ENCODE peak calls at places on chromosome 22, in nine cellular contexts. Z, F, E, L, M, U, K, B and C are unnamed samples.

GRCh38 chr22:20203142-20204099 is 52.6 kb upstream of the CCDC188 start:
- DNase-seq in Z (no peak), F (no peak), E (no peak), L (no peak), M (no peak), U (peak; percentile 46), K (no peak), B (peak; percentile 1), C (no peak)

GRCh38 chr22:20154602-20155183 is 3.8 kb upstream of the CCDC188 start:
- DNase-seq in Z (no peak), F (no peak), E (no peak), L (no peak), M (no peak), U (no peak), K (no peak), B (no peak), C (no peak)

GRCh38 chr22:29098296-29098695 is 25.5 kb downstream of the KREMEN1 start:
- DNase-seq in Z (no peak), F (no peak), E (no peak), L (no peak), M (no peak), U (no peak), K (no peak), B (no peak), C (no peak)

GRCh38 chr22:24435861-24436351 is 8.5 kb downstream of the ADORA2A start:
- DNase-seq in Z (peak; percentile 24), F (no peak), E (peak; percentile 27), L (peak; percentile 70), M (peak; percentile 46), U (no peak), K (no peak), B (peak; percentile 39), C (no peak)

GRCh38 chr22:24867327-24868022 is 61.5 kb downstream of the SGSM1 start:
- DNase-seq in Z (no peak), F (no peak), E (no peak), L (no peak), M (no peak), U (no peak), K (no peak), B (no peak), C (peak; percentile 49)

GRCh38 chr22:24805790-24806662 is at the start of gene SGSM1:
- DNase-seq in Z (peak; percentile 61), F (peak; percentile 43), E (peak; percentile 37), L (peak; percentile 83), M (peak; percentile 87), U (peak; percentile 93), K (peak; percentile 52), B (peak; percentile 27), C (peak; percentile 45)

GRCh38 chr22:24271406-24271760 is 752 bp downstream of the SPECC1L start:
- DNase-seq in Z (no peak), F (peak; percentile 52), E (no peak), L (peak; percentile 60), M (no peak), U (no peak), K (no peak), B (peak; percentile 12), C (no peak)

GRCh38 chr22:42439821-42440674 is 7.8 kb upstream of the NFAM1 start:
- DNase-seq in Z (no peak), F (peak; percentile 40), E (peak; percentile 9), L (peak; percentile 68), M (no peak), U (no peak), K (no peak), B (peak; percentile 49), C (no peak)

GRCh38 chr22:39973656-39974055 is 13.5 kb downstream of the TMA7B start:
- DNase-seq in Z (no peak), F (no peak), E (no peak), L (no peak), M (no peak), U (no peak), K (no peak), B (no peak), C (no peak)

GRCh38 chr22:25362215-25362882 is 142.9 kb downstream of the CRYBB2 start:
- DNase-seq in Z (peak; percentile 56), F (peak; percentile 83), E (peak; percentile 52), L (peak; percentile 79), M (peak; percentile 77), U (peak; percentile 71), K (peak; percentile 20), B (peak; percentile 38), C (peak; percentile 41)

GRCh38 chr22:50201191-50202129 is 649 bp downstream of the SELENOO start:
- DNase-seq in Z (no peak), F (no peak), E (no peak), L (no peak), M (no peak), U (peak; percentile 49), K (no peak), B (no peak), C (no peak)

GRCh38 chr22:50198624-50199017 is 2.2 kb upstream of the SELENOO start:
- DNase-seq in Z (no peak), F (no peak), E (no peak), L (no peak), M (no peak), U (no peak), K (no peak), B (no peak), C (no peak)

GRCh38 chr22:50199251-50199721 is 1.5 kb upstream of the SELENOO start:
- DNase-seq in Z (no peak), F (no peak), E (no peak), L (no peak), M (no peak), U (no peak), K (no peak), B (no peak), C (no peak)

GRCh38 chr22:50200333-50201190 is at the start of gene SELENOO:
- DNase-seq in Z (peak; percentile 93), F (peak; percentile 82), E (peak; percentile 77), L (peak; percentile 96), M (peak; percentile 95), U (peak; percentile 92), K (peak; percentile 84), B (peak; percentile 77), C (peak; percentile 93)

DNA sequence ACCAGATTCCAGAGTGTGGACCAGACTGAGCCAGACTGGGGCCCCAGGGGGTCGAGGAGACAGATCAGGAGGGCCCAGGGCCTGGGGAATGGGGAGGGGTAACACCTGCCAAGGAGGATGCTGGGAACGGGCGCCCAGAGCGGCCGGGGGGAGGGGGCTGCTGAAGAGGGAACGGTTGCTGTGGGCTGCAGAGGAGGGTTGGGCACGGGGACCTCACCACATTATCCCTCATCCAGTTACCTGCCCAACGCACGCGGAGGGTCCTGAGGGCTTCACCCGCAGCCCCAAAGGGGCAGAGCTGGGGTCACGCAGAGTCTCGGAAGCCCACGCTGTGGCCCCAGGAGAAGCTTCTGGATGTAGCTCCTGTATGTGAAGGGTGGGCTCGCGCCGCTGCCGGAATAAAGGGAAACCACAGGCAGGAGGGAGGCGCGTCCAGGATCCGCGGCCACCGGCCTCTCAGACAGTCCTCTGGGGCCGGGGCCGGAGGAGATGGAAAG is 927 bp upstream of the SELENOO start:
- DNase-seq in Z (no peak), F (no peak), E (no peak), L (no peak), M (no peak), U (peak; percentile 44), K (no peak), B (no peak), C (no peak)
- H3K27ac ChIP-seq in Z (peak overlapping the region; percentile 15), F (peak overlapping the region; percentile 90), E (no peak overlapping the region), L (peak overlapping the region; percentile 75), M (peak overlapping the region; percentile 89), U (peak overlapping the region; percentile 58), K (peak overlapping the region; percentile 77), B (peak overlapping the region; percentile 16), C (peak overlapping the region; percentile 14)

GRCh38 chr22:18931905-18932652 is 4.0 kb downstream of the PRODH start:
- DNase-seq in Z (no peak), F (no peak), E (no peak), L (no peak), M (no peak), U (no peak), K (no peak), B (no peak), C (no peak)

GRCh38 chr22:18927573-18927972 is 8.5 kb downstream of the PRODH start:
- DNase-seq in Z (no peak), F (no peak), E (no peak), L (no peak), M (no peak), U (no peak), K (no peak), B (no peak), C (no peak)

GRCh38 chr22:18929459-18929858 is 6.6 kb downstream of the PRODH start:
- DNase-seq in Z (peak; percentile 27), F (peak; percentile 48), E (peak; percentile 37), L (no peak), M (peak; percentile 69), U (no peak), K (no peak), B (no peak), C (no peak)

GRCh38 chr22:18925368-18926064 is 10.6 kb downstream of the PRODH start:
- DNase-seq in Z (no peak), F (no peak), E (no peak), L (no peak), M (no peak), U (no peak), K (no peak), B (no peak), C (no peak)

DNA sequence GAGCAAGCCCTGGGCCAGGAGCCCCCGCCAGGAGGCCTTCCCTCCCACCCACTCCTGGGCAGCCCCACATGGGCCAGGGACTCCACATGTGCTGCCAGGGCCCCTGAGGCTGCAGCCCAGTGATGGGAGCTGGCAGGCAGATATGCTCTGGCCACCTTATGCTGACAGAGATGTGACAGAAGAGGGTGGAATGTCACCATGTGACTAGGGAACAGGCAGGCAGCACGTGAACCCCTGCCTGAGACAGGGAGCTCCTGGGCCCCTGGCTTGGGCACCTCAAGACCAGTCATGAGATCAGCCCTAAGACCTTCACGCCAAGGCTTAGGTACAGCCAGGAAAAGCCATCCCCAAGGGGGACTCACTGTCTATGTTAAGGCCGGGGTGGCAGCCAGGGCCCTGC is 9.1 kb downstream of the PRODH start:
- DNase-seq in Z (no peak), F (no peak), E (no peak), L (no peak), M (no peak), U (no peak), K (no peak), B (no peak), C (no peak)
- H3K27ac ChIP-seq in Z (no peak overlapping the region), F (no peak overlapping the region), E (no peak overlapping the region), L (no peak overlapping the region), M (no peak overlapping the region), U (no peak overlapping the region), K (no peak overlapping the region), B (no peak overlapping the region), C (no peak overlapping the region)

DNA sequence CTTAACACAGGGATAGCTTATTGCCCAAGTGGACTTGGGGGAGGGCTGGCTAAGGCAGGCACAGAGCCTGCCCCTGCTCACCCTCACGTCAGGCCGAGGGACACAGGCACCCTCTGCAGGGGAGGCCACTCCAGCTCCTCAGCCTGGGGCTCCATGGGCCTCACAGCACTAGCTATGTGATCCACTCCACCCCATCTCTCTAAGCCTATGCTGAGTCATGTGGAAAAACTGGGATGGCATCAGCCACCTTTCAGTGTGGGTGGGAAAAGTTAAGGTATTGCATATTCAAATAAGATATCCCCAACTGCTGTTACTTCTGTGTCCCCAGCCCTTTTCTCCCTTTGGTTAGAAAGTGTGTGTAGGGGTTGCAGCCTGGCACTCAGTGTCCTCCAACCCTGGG is 22.3 kb downstream of the RANGAP1 start:
- DNase-seq in Z (no peak), F (no peak), E (no peak), L (no peak), M (no peak), U (no peak), K (no peak), B (peak; percentile 28), C (no peak)
- H3K27ac ChIP-seq in Z (peak overlapping the region; percentile 92), F (no peak overlapping the region), E (no peak overlapping the region), L (no peak overlapping the region), M (no peak overlapping the region), U (no peak overlapping the region), K (no peak overlapping the region), B (no peak overlapping the region), C (peak overlapping the region; percentile 78)

GRCh38 chr22:45756558-45756957 is 84.9 kb downstream of the ATXN10 start:
- DNase-seq in Z (no peak), F (no peak), E (no peak), L (no peak), M (no peak), U (no peak), K (no peak), B (peak; percentile 5), C (no peak)
- H3K27ac ChIP-seq in Z (no peak overlapping the region), F (no peak overlapping the region), E (no peak overlapping the region), L (no peak overlapping the region), M (peak overlapping the region; percentile 68), U (peak overlapping the region; percentile 17), K (no peak overlapping the region), B (no peak overlapping the region), C (no peak overlapping the region)